ENCODE peak calls at places on chromosomes 6 and 20, in ten cellular contexts. K, N, L, U, O, W, V, T, Q and S are unnamed samples.

GRCh38 chr6:31659649-31660223 is 842 bp downstream of the C6orf47 start:
- DNase-seq in W (peak), T (no peak), N (no peak), U (peak), V (no peak), L (peak), K (no peak), O (no peak), Q (no peak), S (no peak)

GRCh38 chr6:151738960-151739359 is 68.5 kb upstream of the ESR1 start:
- DNase-seq in Q (no peak), W (no peak), L (no peak), U (no peak), O (no peak), N (no peak), K (no peak), V (no peak), T (no peak), S (no peak)

GRCh38 chr6:169527306-169527705 is 174.5 kb downstream of the WDR27 start:
- DNase-seq in Q (no peak), W (no peak), U (peak), V (no peak), O (no peak), N (no peak), T (no peak), L (no peak), K (no peak), S (peak)

GRCh38 chr20:25486377-25486776 is 78.9 kb downstream of the GINS1 start:
- DNase-seq in Q (no peak), W (no peak), L (no peak), T (no peak), V (peak), U (peak), O (no peak), N (no peak), K (no peak), S (peak)

GRCh38 chr20:9401381-9401780 is 113.0 kb upstream of the LAMP5 start:
- DNase-seq in T (no peak), U (no peak), W (no peak), K (no peak), N (no peak), V (no peak), L (no peak), Q (no peak), O (no peak), S (no peak)

GRCh38 chr6:97085772-97086171 is 161.2 kb downstream of the KLHL32 start:
- DNase-seq in T (no peak), K (no peak), U (no peak), O (no peak), W (no peak), V (no peak), L (no peak), Q (no peak), N (no peak), S (peak)

GRCh38 chr6:37459981-37460800 is 27.2 kb downstream of the CMTR1 start:
- DNase-seq in O (no peak), U (no peak), L (no peak), K (no peak), N (no peak), W (no peak), V (no peak), Q (no peak), T (no peak), S (peak)

GRCh38 chr20:3930265-3931206 is 41.3 kb downstream of the PANK2 start:
- DNase-seq in U (no peak), K (no peak), O (no peak), N (no peak), V (no peak), T (no peak), Q (no peak), W (no peak), L (no peak), S (no peak)

GRCh38 chr6:136873733-136874132 is 48.4 kb upstream of the SLC35D3 start:
- DNase-seq in L (no peak), N (no peak), Q (no peak), T (no peak), V (no peak), U (peak), O (no peak), K (no peak), W (peak), S (peak)

GRCh38 chr6:10463491-10464481 is 48.9 kb upstream of the TFAP2A start:
- DNase-seq in T (no peak), U (no peak), W (peak), V (no peak), N (no peak), O (no peak), L (no peak), Q (no peak), K (no peak), S (no peak)

GRCh38 chr20:10094566-10095173 is 59.9 kb downstream of the ANKEF1 start:
- DNase-seq in O (no peak), N (no peak), K (no peak), U (no peak), V (no peak), Q (no peak), L (no peak), W (peak), T (no peak), S (peak)

GRCh38 chr20:62670998-62671397 is 28.7 kb downstream of the SLCO4A1 start:
- DNase-seq in N (no peak), T (no peak), O (no peak), U (no peak), V (no peak), L (no peak), K (no peak), Q (no peak), W (no peak), S (no peak)

GRCh38 chr6:144215402-144215931 is 65.2 kb downstream of the STX11 start:
- DNase-seq in W (no peak), T (peak), N (no peak), L (peak), O (no peak), K (no peak), Q (peak), V (peak), U (peak), S (no peak)

GRCh38 chr6:42390228-42390934 is 61.3 kb downstream of the TRERF1 start:
- DNase-seq in O (no peak), W (no peak), L (peak), V (no peak), U (no peak), T (peak), K (no peak), Q (no peak), N (no peak), S (no peak)

GRCh38 chr20:19251506-19251905 is 39.1 kb downstream of the SLC24A3 start:
- DNase-seq in T (no peak), W (no peak), Q (no peak), N (no peak), U (no peak), V (no peak), L (no peak), K (no peak), O (no peak), S (no peak)

GRCh38 chr6:151142676-151143075 is 97.1 kb upstream of the AKAP12 start:
- DNase-seq in K (no peak), V (no peak), N (no peak), T (no peak), L (no peak), U (no peak), Q (no peak), W (no peak), O (no peak), S (no peak)

GRCh38 chr20:21677261-21677660 is 28.2 kb upstream of the PAX1 start:
- DNase-seq in N (no peak), L (no peak), Q (no peak), U (no peak), K (no peak), V (no peak), W (no peak), O (no peak), T (no peak), S (no peak)

GRCh38 chr20:49245921-49246740 is 26.9 kb downstream of the DDX27 start:
- DNase-seq in N (no peak), K (no peak), O (no peak), Q (no peak), L (peak), T (no peak), W (peak), V (peak), U (peak), S (peak)

GRCh38 chr6:24883618-24884017 is 52.1 kb downstream of the RIPOR2 start:
- DNase-seq in Q (no peak), W (no peak), V (no peak), L (no peak), K (peak), U (no peak), N (no peak), O (no peak), T (no peak), S (peak)

GRCh38 chr20:55693646-55694045 is 311.7 kb downstream of the CBLN4 start:
- DNase-seq in Q (no peak), K (no peak), W (no peak), O (no peak), V (no peak), L (no peak), N (no peak), T (no peak), U (no peak), S (no peak)

GRCh38 chr6:55916188-55916587 is 40.8 kb upstream of the BMP5 start:
- DNase-seq in T (no peak), N (no peak), Q (no peak), K (no peak), V (no peak), U (peak), O (no peak), L (no peak), W (peak), S (peak)

GRCh38 chr6:152462716-152463115 is 174.4 kb downstream of the SYNE1 start:
- DNase-seq in K (no peak), O (no peak), W (peak), N (no peak), L (no peak), V (no peak), Q (no peak), T (no peak), U (no peak), S (peak)

GRCh38 chr6:90290991-90291390 is 5.7 kb downstream of the BACH2 start:
- DNase-seq in K (no peak), N (no peak), O (no peak), T (no peak), V (no peak), L (no peak), U (no peak), W (no peak), Q (no peak), S (peak)

GRCh38 chr20:20849126-20849525 is 136.7 kb upstream of the RALGAPA2 start:
- DNase-seq in T (no peak), K (no peak), U (no peak), L (no peak), V (no peak), Q (no peak), O (no peak), W (no peak), N (no peak), S (no peak)

GRCh38 chr6:90090866-90091265 is 196.6 kb downstream of the GJA10 start:
- DNase-seq in U (no peak), W (no peak), O (no peak), N (no peak), L (no peak), Q (no peak), K (no peak), V (no peak), T (no peak), S (no peak)

GRCh38 chr6:38701551-38701950 is 1.4 kb downstream of the GLO1 start:
- DNase-seq in Q (no peak), L (no peak), V (no peak), N (no peak), K (no peak), U (no peak), W (no peak), T (no peak), O (no peak), S (no peak)

GRCh38 chr20:48691523-48691922 is 136.3 kb downstream of the PREX1 start:
- DNase-seq in O (no peak), W (no peak), V (no peak), N (no peak), U (no peak), K (no peak), L (no peak), Q (no peak), T (no peak), S (no peak)

GRCh38 chr6:156131221-156131903 is 645.8 kb upstream of the ARID1B start:
- DNase-seq in L (no peak), N (no peak), O (no peak), T (peak), W (no peak), V (no peak), Q (no peak), K (no peak), U (no peak), S (no peak)

GRCh38 chr6:79570802-79571367 is 33.7 kb upstream of the LCA5 start:
- DNase-seq in T (no peak), L (no peak), W (peak), Q (no peak), V (no peak), U (peak), O (no peak), N (no peak), K (peak), S (peak)

DNA sequence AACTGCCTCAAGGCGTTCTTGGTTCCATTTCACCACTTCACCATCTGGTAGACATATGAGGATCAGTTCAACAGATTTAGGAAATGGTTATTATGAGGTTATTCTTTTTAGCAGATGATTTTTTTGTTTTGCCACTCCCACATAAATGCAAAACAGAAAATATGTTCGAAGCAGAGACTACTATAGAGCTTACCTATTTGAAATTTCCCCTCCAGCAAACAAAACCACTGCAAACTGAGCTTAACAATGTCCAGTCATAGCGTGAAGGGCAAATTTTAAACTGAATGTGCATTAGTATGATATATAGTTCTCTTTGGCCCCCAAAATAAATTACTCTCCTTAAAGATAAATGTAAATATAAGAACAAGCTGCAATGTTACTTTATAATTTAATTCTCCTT is 520.4 kb upstream of the ADGRB3 start:
- DNase-seq in V (no peak), O (no peak), Q (no peak), W (no peak), U (no peak), N (no peak), L (no peak), K (no peak), T (no peak), S (no peak)
- H3K4me3 ChIP-seq in V (no peak), O (no peak), Q (no peak), W (no peak), U (no peak), N (no peak), L (no peak), K (no peak), T (no peak), S (no peak)

DNA sequence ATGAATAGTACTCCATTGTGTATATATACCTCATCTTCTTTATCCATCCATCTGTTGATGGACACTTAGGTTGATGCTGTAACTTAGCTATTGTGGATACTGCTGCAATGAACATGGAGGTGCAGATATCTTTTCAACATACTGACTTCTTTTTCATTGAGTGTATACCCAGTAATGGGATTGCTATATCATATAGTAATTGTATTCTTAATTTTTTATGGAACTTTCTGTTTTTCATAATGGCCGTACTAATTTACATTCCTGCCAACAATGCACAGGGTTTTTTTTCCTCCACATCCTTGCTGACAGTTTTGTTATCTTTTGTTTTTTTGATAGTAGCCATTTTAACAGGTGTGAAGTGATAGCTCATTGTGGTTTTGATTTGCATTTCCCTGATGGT is 5.2 kb downstream of the CCN2 start:
- DNase-seq in L (no peak), V (no peak), W (no peak), K (no peak), O (no peak), N (no peak), T (no peak), Q (no peak), U (peak), S (peak)
- H3K4me3 ChIP-seq in L (no peak), V (no peak), W (peak), K (no peak), O (no peak), N (no peak), T (no peak), Q (no peak), U (no peak), S (no peak)

GRCh38 chr6:154637392-154637791 is 95.8 kb upstream of the SCAF8 start:
- DNase-seq in U (no peak), O (no peak), V (no peak), L (no peak), W (no peak), T (no peak), N (no peak), K (no peak), Q (no peak), S (no peak)

DNA sequence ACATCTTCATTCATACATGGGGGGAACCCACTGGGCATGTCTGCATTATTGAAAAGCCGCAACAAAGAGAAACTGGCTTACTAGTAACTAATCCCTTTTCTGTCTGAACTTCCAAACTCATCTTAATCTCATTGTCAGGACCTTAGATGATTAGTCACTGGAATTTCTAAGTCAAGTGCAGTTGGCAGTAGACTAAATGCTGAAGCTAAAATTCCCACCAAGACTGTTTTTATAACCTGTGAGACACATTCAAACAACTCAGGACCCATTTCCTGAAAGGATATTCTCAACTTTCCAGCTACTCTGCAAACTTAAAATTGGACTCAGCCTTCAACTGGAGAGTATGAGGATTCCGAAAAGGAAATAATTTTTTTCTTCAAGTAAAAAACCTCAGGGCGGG is 94.8 kb upstream of the SCAF8 start:
- DNase-seq in W (peak), T (no peak), U (peak), K (no peak), V (no peak), L (no peak), O (no peak), Q (no peak), N (no peak), S (peak)
- H3K4me3 ChIP-seq in W (no peak), T (no peak), U (no peak), K (no peak), V (no peak), L (no peak), O (no peak), Q (no peak), N (no peak), S (no peak)

GRCh38 chr6:33072508-33073100 is 845 bp downstream of the HLA-DPA1 start:
- DNase-seq in T (no peak), Q (no peak), O (no peak), L (no peak), K (no peak), W (no peak), N (no peak), U (no peak), V (no peak), S (no peak)
- H3K4me3 ChIP-seq in T (peak), Q (peak), O (peak), L (peak), K (no peak), W (no peak), N (peak), U (no peak), V (peak), S (no peak)

GRCh38 chr20:5077761-5078387 is 41.9 kb downstream of the PCNA start:
- DNase-seq in T (no peak), Q (no peak), N (no peak), V (no peak), K (no peak), U (peak), O (no peak), L (no peak), W (no peak), S (no peak)

GRCh38 chr20:5074050-5074674 is 45.6 kb downstream of the PCNA start:
- DNase-seq in T (no peak), O (no peak), U (peak), N (no peak), W (no peak), Q (no peak), K (no peak), V (no peak), L (no peak), S (no peak)

GRCh38 chr20:5080384-5080877 is 39.3 kb downstream of the PCNA start:
- DNase-seq in W (no peak), O (peak), T (peak), N (peak), K (peak), V (peak), L (no peak), Q (peak), U (peak), S (no peak)

GRCh38 chr20:5081196-5081595 is 38.6 kb downstream of the PCNA start:
- DNase-seq in N (no peak), O (no peak), T (no peak), Q (no peak), L (no peak), V (no peak), W (no peak), U (no peak), K (no peak), S (no peak)

DNA sequence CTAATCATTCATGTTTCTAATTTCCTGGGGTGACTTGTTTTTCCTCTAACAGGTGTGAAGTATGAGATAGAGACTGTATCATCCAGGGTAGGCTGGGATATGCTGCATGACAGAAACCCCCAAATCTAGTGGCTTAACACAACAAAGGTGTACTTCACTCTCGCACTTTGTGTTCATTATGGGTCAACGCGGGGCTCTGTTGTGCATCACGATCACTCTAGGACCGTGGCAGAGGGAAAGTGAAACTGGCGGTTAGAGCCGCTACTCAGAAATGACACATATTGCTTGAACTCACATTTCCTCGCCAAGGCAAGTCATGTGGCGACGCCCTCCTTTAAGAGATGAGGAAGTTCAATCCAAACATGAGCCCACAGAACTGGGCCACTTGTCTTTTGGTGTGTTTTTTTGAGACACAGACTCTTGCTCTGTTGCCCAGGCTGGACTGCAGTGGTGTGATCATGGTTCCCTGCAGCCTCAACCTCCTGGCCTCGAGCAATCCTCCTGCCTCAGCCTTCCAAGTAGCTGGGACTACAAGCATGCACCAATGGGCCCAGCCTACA is 41.3 kb downstream of the PCNA start:
- DNase-seq in T (peak), N (peak), L (peak), Q (peak), V (peak), W (peak), K (no peak), U (peak), O (peak), S (no peak)
- H3K4me3 ChIP-seq in T (peak), N (peak), L (peak), Q (peak), V (peak), W (peak), K (no peak), U (peak), O (peak), S (no peak)

GRCh38 chr6:20699402-20699801 is 165.1 kb downstream of the CDKAL1 start:
- DNase-seq in T (no peak), N (no peak), U (no peak), Q (no peak), V (no peak), O (no peak), L (peak), W (no peak), K (no peak), S (no peak)
- H3K4me3 ChIP-seq in T (no peak), N (no peak), U (no peak), Q (no peak), V (no peak), O (no peak), L (no peak), W (no peak), K (no peak), S (no peak)